ENCODE peak calls at places on chromosomes 2 and 18, in nine cellular contexts. Z, L, S, O, Y, V, G, T and P are unnamed samples.

GRCh38 chr2:96907405-96908041 is 37.6 kb upstream of the SEMA4C start:
- DNase-seq in S (peak), V (no peak), O (no peak), Y (peak), G (peak), T (no peak), L (no peak), Z (no peak), P (no peak)

GRCh38 chr2:112795720-112796119 is 11.4 kb upstream of the IL1A start:
- DNase-seq in T (no peak), V (no peak), O (no peak), L (no peak), Z (no peak), G (no peak), Y (no peak), S (no peak), P (no peak)

GRCh38 chr18:22432672-22433137 is 15.0 kb upstream of the CTAGE1 start:
- DNase-seq in L (no peak), O (no peak), V (no peak), Z (no peak), S (peak), G (no peak), Y (peak), T (no peak), P (no peak)

GRCh38 chr18:5585653-5586052 is 41.9 kb upstream of the EPB41L3 start:
- DNase-seq in Z (no peak), G (no peak), O (no peak), T (no peak), V (no peak), Y (no peak), L (no peak), S (no peak), P (no peak)

GRCh38 chr2:73877071-73877802 is 15.6 kb upstream of the ACTG2 start:
- DNase-seq in T (no peak), G (no peak), Y (no peak), L (no peak), S (no peak), Z (no peak), V (no peak), O (no peak), P (no peak)

GRCh38 chr18:13611616-13612110 is 114.7 kb downstream of the FAM210A start:
- DNase-seq in T (peak), V (peak), O (no peak), Y (no peak), S (peak), Z (no peak), G (peak), L (no peak), P (peak)

GRCh38 chr2:41779873-41780272 is 267.9 kb upstream of the PKDCC start:
- DNase-seq in Z (no peak), S (no peak), T (no peak), G (no peak), L (no peak), V (no peak), O (no peak), Y (no peak), P (no peak)

GRCh38 chr2:241627675-241628074 is 9.3 kb downstream of the THAP4 start:
- DNase-seq in O (no peak), G (no peak), V (no peak), Y (no peak), T (no peak), Z (no peak), L (no peak), S (no peak), P (no peak)

GRCh38 chr2:136363921-136364320 is 246.0 kb upstream of the CXCR4 start:
- DNase-seq in S (peak), G (no peak), O (no peak), Z (no peak), V (no peak), L (no peak), Y (no peak), T (no peak), P (no peak)

GRCh38 chr18:55863876-55864275 is 275.9 kb upstream of the TCF4 start:
- DNase-seq in V (no peak), Y (no peak), Z (no peak), S (peak), G (no peak), L (no peak), T (no peak), O (no peak), P (no peak)

GRCh38 chr2:158066046-158066713 is 35.5 kb upstream of the UPP2 start:
- DNase-seq in O (no peak), G (no peak), Z (no peak), L (no peak), T (no peak), S (no peak), Y (no peak), V (no peak), P (no peak)

GRCh38 chr2:76998713-76999112 is 523.5 kb downstream of the LRRTM4 start:
- DNase-seq in T (no peak), L (no peak), O (no peak), Z (no peak), Y (no peak), S (no peak), G (no peak), V (no peak), P (no peak)

GRCh38 chr2:121355488-121355887 is 70.5 kb upstream of the TFCP2L1 start:
- DNase-seq in G (no peak), S (no peak), T (no peak), V (no peak), O (no peak), Z (no peak), Y (peak), L (no peak), P (no peak)

GRCh38 chr2:238155051-238155760 is 3.6 kb upstream of the ERFE start:
- DNase-seq in V (no peak), G (no peak), L (no peak), Y (no peak), T (no peak), Z (no peak), O (no peak), S (no peak), P (no peak)

GRCh38 chr2:192087398-192087958 is 107.3 kb downstream of the TMEFF2 start:
- DNase-seq in L (no peak), Z (no peak), V (no peak), O (no peak), G (no peak), Y (no peak), T (no peak), S (no peak), P (no peak)

GRCh38 chr18:10475633-10476388 is 21.4 kb downstream of the APCDD1 start:
- DNase-seq in L (no peak), Z (no peak), T (no peak), S (no peak), O (no peak), G (no peak), V (no peak), Y (no peak), P (no peak)

GRCh38 chr2:60104514-60105501 is 448.6 kb downstream of the BCL11A start:
- DNase-seq in G (no peak), V (no peak), Z (no peak), L (no peak), S (peak), Y (no peak), T (no peak), O (no peak), P (no peak)

GRCh38 chr2:130890941-130891669 is 54.4 kb downstream of the ARHGEF4 start:
- DNase-seq in G (no peak), O (no peak), Y (no peak), T (no peak), V (no peak), S (no peak), L (no peak), Z (no peak), P (no peak)

GRCh38 chr2:228728961-228729360 is 542.1 kb downstream of the PID1 start:
- DNase-seq in V (no peak), S (peak), T (no peak), Y (no peak), Z (no peak), L (no peak), G (no peak), O (no peak), P (no peak)

GRCh38 chr2:55992465-55992864 is 68.9 kb upstream of the EFEMP1 start:
- DNase-seq in Z (no peak), S (peak), G (no peak), L (no peak), V (no peak), O (no peak), T (no peak), Y (no peak), P (no peak)